ENCODE peak calls at places on chromosomes 4 and X, in five cellular contexts. O is stomach, M is upper lobe of left lung, I is transverse colon, Z is HepG2. L is an unnamed sample.

GRCh38 chrX:103187953-103188475 is 26.9 kb upstream of the BEX4 start:
- DNase-seq in O (no peak), M (no peak), I (no peak), Z (no peak), L (no peak)

GRCh38 chr4:129545599-129546278 is 449.8 kb downstream of the C4orf33 start:
- DNase-seq in O (peak; percentile 26), M (no peak), I (peak; percentile 31), Z (peak; percentile 3), L (peak; percentile 18)

GRCh38 chr4:113537183-113537977 is 224.2 kb downstream of the CAMK2D start:
- DNase-seq in O (no peak), M (no peak), I (no peak), Z (no peak), L (no peak)

GRCh38 chr4:101730291-101731117 is 60.0 kb upstream of the BANK1 start:
- DNase-seq in O (peak; percentile 68), M (no peak), I (peak; percentile 69), Z (peak; percentile 54), L (peak; percentile 72)

GRCh38 chrX:45434231-45434630 is 233.6 kb upstream of the DIPK2B start:
- DNase-seq in O (no peak), M (no peak), I (no peak), Z (no peak), L (no peak)

GRCh38 chr4:119744580-119744979 is 116.0 kb upstream of the PDE5A start:
- DNase-seq in O (no peak), M (no peak), I (no peak), Z (no peak), L (no peak)

GRCh38 chrX:39969099-39969825 is 128.5 kb downstream of the BCOR start:
- DNase-seq in O (no peak), M (peak; percentile 39), I (no peak), Z (no peak), L (no peak)

GRCh38 chrX:39398215-39398972 is 597.1 kb downstream of the MID1IP1 start:
- DNase-seq in O (peak; percentile 33), M (no peak), I (no peak), Z (no peak), L (no peak)

GRCh38 chrX:84240848-84241565 is 53.0 kb upstream of the RPS6KA6 start:
- DNase-seq in O (no peak), M (no peak), I (no peak), Z (no peak), L (no peak)

DNA sequence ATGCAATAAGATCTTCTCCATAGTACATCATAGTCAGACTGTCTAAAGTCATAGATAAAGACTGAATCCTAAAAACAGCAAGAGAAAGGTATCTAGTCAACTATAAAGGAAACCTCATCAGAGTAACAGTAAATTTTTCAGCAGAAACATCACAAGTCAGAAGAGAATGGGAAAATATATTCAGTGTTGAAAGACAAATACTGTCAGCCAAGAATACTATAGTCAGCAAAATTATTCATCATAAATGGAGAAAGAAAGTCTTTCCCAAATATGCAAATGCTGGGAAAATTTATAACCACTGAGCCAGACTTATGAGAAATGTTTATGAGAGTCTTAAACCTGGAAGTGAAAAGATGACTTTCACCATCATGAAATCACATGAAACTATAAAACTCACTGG is 136.7 kb downstream of the KDR start:
- DNase-seq in O (no peak), M (no peak), I (no peak), Z (no peak), L (no peak)
- TF ChIP-seq EP300 in O (no peak), M (no peak), I (no peak), Z (no peak), L (no peak)

GRCh38 chrX:47170861-47171692 is 22.6 kb upstream of the UBA1 start:
- DNase-seq in O (peak; percentile 21), M (no peak), I (no peak), Z (no peak), L (no peak)

GRCh38 chrX:47172971-47173792 is 20.4 kb upstream of the UBA1 start:
- DNase-seq in O (peak; percentile 20), M (no peak), I (no peak), Z (no peak), L (no peak)

GRCh38 chrX:47169726-47170515 is 23.7 kb upstream of the UBA1 start:
- DNase-seq in O (peak; percentile 23), M (no peak), I (no peak), Z (no peak), L (no peak)

GRCh38 chrX:47172549-47172948 is 21.1 kb upstream of the UBA1 start:
- DNase-seq in O (peak; percentile 9), M (no peak), I (no peak), Z (no peak), L (no peak)

DNA sequence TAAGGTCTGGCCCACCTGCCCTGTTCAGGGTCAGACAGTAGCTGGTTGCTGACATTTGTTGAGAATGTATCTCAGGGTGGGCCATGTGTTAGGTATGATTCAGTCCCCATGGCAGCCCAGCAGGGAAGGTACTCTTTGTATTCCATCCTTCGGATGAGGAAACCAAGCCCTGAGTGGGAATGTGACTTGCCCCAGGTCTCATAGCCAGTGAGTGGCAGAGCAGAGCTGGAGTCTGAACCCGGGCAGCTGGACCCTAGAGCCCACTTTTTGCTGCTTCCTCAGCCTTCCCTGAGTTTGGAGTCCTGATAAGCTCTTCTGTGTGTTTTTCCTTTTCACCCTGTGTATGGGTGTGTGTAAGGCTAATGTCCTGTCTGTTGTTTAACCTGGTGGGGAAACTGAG is 21.6 kb upstream of the UBA1 start:
- DNase-seq in O (peak; percentile 9), M (no peak), I (no peak), Z (no peak), L (no peak)
- H3K36me3 ChIP-seq in O (peaks cover 78% of the 10 kb centered on the region), M (no peaks in the 10 kb centered on the region), I (no peaks in the 10 kb centered on the region), Z (peaks cover 12% of the 10 kb centered on the region), L (peaks cover 76% of the 10 kb centered on the region)

GRCh38 chr4:151202381-151202780 is 74.6 kb upstream of the PRSS48 start:
- DNase-seq in O (no peak), M (no peak), I (no peak), Z (no peak), L (no peak)
- H3K27ac ChIP-seq in O (no peak overlapping the region), M (peak overlapping the region; percentile 26), I (no peak overlapping the region), Z (peak overlapping the region; percentile 8), L (peak overlapping the region; percentile 64)

GRCh38 chr4:152572417-152573086 is 36.7 kb upstream of the FBXW7 start:
- DNase-seq in O (no peak), M (no peak), I (no peak), Z (no peak), L (no peak)
- TF ChIP-seq EP300 in O (no peak), M (no peak), I (no peak), Z (no peak), L (no peak)

GRCh38 chr4:145505945-145506344 is 24.3 kb downstream of the SMAD1 start:
- DNase-seq in O (no peak), M (no peak), I (no peak), Z (no peak), L (no peak)

GRCh38 chr4:145507636-145508035 is 26.0 kb downstream of the SMAD1 start:
- DNase-seq in O (no peak), M (no peak), I (no peak), Z (peak; percentile 21), L (no peak)

GRCh38 chr4:145501051-145501660 is 19.5 kb downstream of the SMAD1 start:
- DNase-seq in O (no peak), M (no peak), I (no peak), Z (no peak), L (no peak)

GRCh38 chr4:145502809-145503208 is 21.2 kb downstream of the SMAD1 start:
- DNase-seq in O (no peak), M (no peak), I (no peak), Z (no peak), L (no peak)

GRCh38 chr4:145503486-145504072 is 21.9 kb downstream of the SMAD1 start:
- DNase-seq in O (no peak), M (no peak), I (no peak), Z (no peak), L (no peak)
- H3K36me3 ChIP-seq in O (no peaks in the 10 kb centered on the region), M (no peaks in the 10 kb centered on the region), I (no peaks in the 10 kb centered on the region), Z (no peaks in the 10 kb centered on the region), L (no peaks in the 10 kb centered on the region)

GRCh38 chr4:40308528-40309122 is 26.5 kb upstream of the CHRNA9 start:
- DNase-seq in O (no peak), M (no peak), I (no peak), Z (no peak), L (no peak)

GRCh38 chr4:40305329-40306193 is 29.6 kb upstream of the CHRNA9 start:
- DNase-seq in O (no peak), M (no peak), I (peak; percentile 44), Z (no peak), L (no peak)

GRCh38 chr4:40307627-40308497 is 27.3 kb upstream of the CHRNA9 start:
- DNase-seq in O (peak; percentile 43), M (no peak), I (peak; percentile 65), Z (no peak), L (peak; percentile 20)

GRCh38 chr4:40306203-40306602 is 28.9 kb upstream of the CHRNA9 start:
- DNase-seq in O (no peak), M (no peak), I (no peak), Z (no peak), L (no peak)

GRCh38 chr4:40306991-40307390 is 28.1 kb upstream of the CHRNA9 start:
- DNase-seq in O (no peak), M (no peak), I (no peak), Z (no peak), L (no peak)
- H3K27ac ChIP-seq in O (peak overlapping the region; percentile 15), M (peak overlapping the region; percentile 8), I (peak overlapping the region; percentile 67), Z (no peak overlapping the region), L (no peak overlapping the region)

GRCh38 chrX:78517124-78517523 is 142.0 kb downstream of the RTL3 start:
- DNase-seq in O (no peak), M (no peak), I (no peak), Z (no peak), L (no peak)
- TF ChIP-seq EP300 in O (no peak), M (no peak), I (no peak), Z (no peak), L (no peak)

GRCh38 chr4:3134201-3134600 is 59.7 kb downstream of the HTT start:
- DNase-seq in O (no peak), M (no peak), I (no peak), Z (no peak), L (no peak)
- H3K36me3 ChIP-seq in O (peaks cover 94% of the 10 kb centered on the region), M (no peaks in the 10 kb centered on the region), I (peaks cover 70% of the 10 kb centered on the region), Z (peaks cover 19% of the 10 kb centered on the region), L (peaks cover 30% of the 10 kb centered on the region)

GRCh38 chr4:138406881-138407280 is 164.7 kb upstream of the SLC7A11 start:
- DNase-seq in O (no peak), M (no peak), I (no peak), Z (no peak), L (no peak)
- H3K27ac ChIP-seq in O (no peak overlapping the region), M (peak overlapping the region; percentile 4), I (no peak overlapping the region), Z (no peak overlapping the region), L (no peak overlapping the region)